ENCODE peak calls at places on chromosomes 2 and 18, in six cellular contexts. Z is tibial nerve; T is fibroblast of lung; M is ovary; A is CD8-positive, alpha-beta T cell; N is body of pancreas. U is an unnamed sample.

GRCh38 chr2:12050381-12050780 is 303.9 kb downstream of the LPIN1 start:
- DNase-seq in N (no peak), Z (peak), T (peak), A (no peak), M (no peak), U (no peak)

GRCh38 chr2:217714268-217714643 is 288.5 kb downstream of the TNS1 start:
- DNase-seq in Z (peak), N (no peak), A (no peak), M (no peak), T (peak), U (peak)

GRCh38 chr2:169221745-169222369 is 140.5 kb downstream of the LRP2 start:
- DNase-seq in Z (no peak), A (no peak), M (no peak), T (peak), N (no peak), U (no peak)

GRCh38 chr2:157933549-157933948 is 57.4 kb upstream of the ACVR1 start:
- DNase-seq in A (no peak), T (no peak), Z (no peak), N (no peak), M (no peak), U (no peak)

GRCh38 chr2:238220892-238221521 is 17.5 kb upstream of the ILKAP start:
- DNase-seq in A (no peak), M (no peak), T (no peak), Z (no peak), N (no peak), U (no peak)

GRCh38 chr2:202032841-202033316 is 776 bp upstream of the FZD7 start:
- DNase-seq in A (peak), Z (peak), T (peak), M (peak), N (peak), U (no peak)

GRCh38 chr2:108092886-108093285 is 106.6 kb downstream of the SLC5A7 start:
- DNase-seq in A (no peak), M (no peak), N (no peak), Z (no peak), T (no peak), U (no peak)

GRCh38 chr2:145114726-145115125 is 594.8 kb upstream of the ZEB2 start:
- DNase-seq in T (no peak), M (no peak), Z (no peak), A (no peak), N (no peak), U (no peak)

GRCh38 chr2:153403937-153404336 is 74.6 kb downstream of the RPRM start:
- DNase-seq in A (no peak), N (no peak), T (no peak), M (no peak), Z (no peak), U (no peak)

GRCh38 chr2:54107455-54107764 is 8.0 kb upstream of the ACYP2 start:
- DNase-seq in M (no peak), T (no peak), Z (no peak), N (no peak), A (no peak), U (no peak)
- H3K27ac ChIP-seq in M (no peak), T (no peak), Z (no peak), N (no peak), A (no peak), U (no peak)

GRCh38 chr18:34660572-34660971 is 49.5 kb upstream of the DTNA start:
- DNase-seq in N (no peak), A (no peak), Z (no peak), M (no peak), T (no peak), U (no peak)
- H3K4me3 ChIP-seq in N (no peak), A (no peak), Z (no peak), M (no peak), T (no peak), U (no peak)

GRCh38 chr2:26848336-26849055 is 564 bp downstream of the DPYSL5 start:
- DNase-seq in N (peak), Z (no peak), M (peak), T (no peak), A (peak), U (no peak)

GRCh38 chr2:26849056-26850001 is 1.4 kb downstream of the DPYSL5 start:
- DNase-seq in M (no peak), T (no peak), Z (no peak), A (peak), N (no peak), U (no peak)

GRCh38 chr2:26852405-26853348 is 4.7 kb downstream of the DPYSL5 start:
- DNase-seq in M (no peak), T (no peak), N (no peak), A (no peak), Z (no peak), U (no peak)

GRCh38 chr2:26850002-26850431 is 2.1 kb downstream of the DPYSL5 start:
- DNase-seq in A (no peak), M (no peak), T (no peak), N (no peak), Z (no peak), U (no peak)

DNA sequence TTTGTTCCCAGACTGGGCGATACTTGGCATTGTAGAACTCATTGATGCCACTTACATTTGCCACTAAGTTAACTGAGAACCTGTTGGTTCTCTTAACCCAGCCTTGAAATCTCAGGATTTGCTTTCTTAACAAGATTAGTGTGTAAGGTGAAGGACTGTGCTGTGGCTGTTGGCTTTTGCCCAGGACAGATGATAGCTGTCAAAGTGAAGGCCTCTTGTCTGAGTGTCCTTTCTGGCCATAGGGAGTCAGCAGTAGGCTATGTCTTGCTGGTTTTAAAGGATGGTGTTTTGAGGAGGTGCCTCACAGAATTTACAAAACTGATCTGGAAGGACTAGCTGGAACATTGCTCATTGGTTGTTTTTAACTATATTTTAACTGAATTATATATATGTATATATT is 2.6 kb downstream of the DPYSL5 start:
- DNase-seq in T (no peak), A (no peak), N (no peak), Z (no peak), M (no peak), U (no peak)
- TF ChIP-seq CTCF in T (no peak), A (no peak), N (no peak), Z (no peak), M (no peak), U (no peak)

DNA sequence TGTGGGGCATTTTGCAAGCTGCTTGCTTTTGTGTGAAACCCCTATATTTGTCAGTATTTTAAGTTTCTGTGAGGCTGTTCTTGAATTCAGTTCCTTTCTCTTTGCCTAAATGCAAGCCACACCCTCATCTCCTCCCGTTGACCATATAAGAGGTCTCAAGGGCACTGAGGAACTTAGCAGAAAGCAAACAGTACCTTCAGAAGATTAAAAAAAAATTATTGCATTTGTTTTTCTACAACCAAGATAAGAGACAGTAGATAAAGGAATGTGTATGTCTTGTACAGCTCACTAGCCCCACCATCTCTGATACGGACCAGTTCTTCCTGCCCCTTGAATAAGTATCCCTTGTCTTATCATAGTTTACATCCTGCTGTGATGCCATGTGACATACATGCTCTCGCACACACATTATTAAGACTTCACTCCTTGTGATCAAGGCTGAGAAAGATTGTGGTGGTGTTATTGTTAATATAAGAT is 64.2 kb downstream of the NPAS2 start:
- DNase-seq in N (no peak), M (no peak), T (no peak), Z (no peak), A (no peak), U (no peak)
- H3K27ac ChIP-seq in N (peak), M (no peak), T (no peak), Z (no peak), A (no peak), U (no peak)

GRCh38 chr2:44945676-44946427 is 4.3 kb downstream of the SIX3 start:
- DNase-seq in Z (no peak), M (no peak), N (no peak), A (no peak), T (no peak), U (no peak)
- H3K4me3 ChIP-seq in Z (no peak), M (no peak), N (no peak), A (no peak), T (no peak), U (no peak)

GRCh38 chr18:12246849-12247808 is 7.0 kb upstream of the CIDEA start:
- DNase-seq in N (no peak), M (no peak), T (peak), Z (no peak), A (peak), U (no peak)
- TF ChIP-seq CTCF in N (no peak), M (no peak), T (peak), Z (no peak), A (no peak), U (peak)

DNA sequence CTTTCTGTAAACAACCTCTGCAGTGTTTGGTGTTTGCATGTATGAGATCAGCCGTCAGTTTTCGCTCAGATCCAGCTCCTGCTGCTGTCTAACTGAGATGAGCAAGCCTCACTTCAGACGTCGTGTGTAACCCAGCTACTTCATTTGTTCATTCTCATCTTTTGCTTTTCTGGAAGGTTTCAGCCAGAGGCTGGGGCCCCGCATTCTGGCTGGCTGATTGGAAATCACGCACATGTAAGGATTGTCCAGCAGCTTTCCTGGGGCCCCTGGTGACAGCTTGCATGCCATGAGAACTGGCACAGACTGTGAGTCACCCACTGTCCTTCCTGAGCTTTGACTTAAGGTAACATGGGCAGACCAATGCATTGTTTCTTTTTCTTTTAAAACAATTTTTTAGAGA is 49.0 kb downstream of the LDLRAD4 start:
- DNase-seq in T (no peak), Z (no peak), A (peak), M (no peak), N (no peak), U (peak)
- H3K27ac ChIP-seq in T (no peak), Z (peak), A (no peak), M (peak), N (no peak), U (peak)

U was measured in right atrium auricular region.